ENCODE peak calls at places on chromosomes 13 and 19, in seven cellular contexts. I is NCI-H446; B is activated T-helper 1 cell treated with Interleukin-2 at 50 U/mL for 16 hours; G is uterus; P is NCI-H460; Y is central memory CD8-positive, alpha-beta T cell; E is AG09319. O is an unnamed sample.
A peak's percentile ranks its signal among the peaks of the same experiment; 100 is the strongest.

GRCh38 chr13:99740261-99740979 is 231.1 kb downstream of the ZIC5 start:
- DNase-seq in I (no peak), B (no peak), G (no peak), P (no peak), Y (no peak), E (no peak), O (peak; percentile 57)

GRCh38 chr19:16066611-16067104 is 9.6 kb upstream of the TPM4 start:
- DNase-seq in I (no peak), B (peak; percentile 23), G (no peak), P (peak; percentile 75), Y (no peak), E (no peak), O (peak; percentile 58)

GRCh38 chr13:94481966-94482365 is 2.5 kb upstream of the DCT start:
- DNase-seq in I (no peak), B (no peak), G (no peak), P (no peak), Y (no peak), E (no peak), O (no peak)

GRCh38 chr19:38093154-38093553 is 130.9 kb downstream of the DPF1 start:
- DNase-seq in I (no peak), B (no peak), G (no peak), P (no peak), Y (no peak), E (no peak), O (no peak)

GRCh38 chr13:89457977-89458376 is 1786.8 kb downstream of the SLITRK5 start:
- DNase-seq in I (no peak), B (no peak), G (no peak), P (no peak), Y (no peak), E (no peak), O (peak; percentile 4)

GRCh38 chr13:21673592-21674270 is 2.9 kb downstream of the FGF9 start:
- DNase-seq in I (no peak), B (no peak), G (no peak), P (no peak), Y (no peak), E (no peak), O (peak; percentile 28)

GRCh38 chr13:35818577-35819165 is 312.5 kb downstream of the DCLK1 start:
- DNase-seq in I (peak; percentile 62), B (no peak), G (no peak), P (peak; percentile 29), Y (no peak), E (peak; percentile 37), O (peak; percentile 21)

GRCh38 chr19:13873776-13874515 is 3.0 kb upstream of the NANOS3 start:
- DNase-seq in I (no peak), B (no peak), G (no peak), P (no peak), Y (no peak), E (no peak), O (no peak)

GRCh38 chr13:96707146-96707545 is 287.1 kb downstream of the OXGR1 start:
- DNase-seq in I (no peak), B (no peak), G (no peak), P (no peak), Y (no peak), E (no peak), O (no peak)

GRCh38 chr13:98285317-98285716 is 108.2 kb upstream of the RNF113B start:
- DNase-seq in I (no peak), B (no peak), G (no peak), P (no peak), Y (no peak), E (no peak), O (no peak)

GRCh38 chr13:32378012-32378411 is 49.9 kb downstream of the N4BP2L1 start:
- DNase-seq in I (no peak), B (no peak), G (no peak), P (no peak), Y (no peak), E (no peak), O (no peak)

GRCh38 chr13:113647351-113648217 is 10.4 kb downstream of the ATP4B start:
- DNase-seq in I (no peak), B (no peak), G (peak; percentile 69), P (peak; percentile 16), Y (no peak), E (no peak), O (peak; percentile 82)

GRCh38 chr13:99971576-99972189 is at the start of gene ZIC5:
- DNase-seq in I (no peak), B (no peak), G (no peak), P (no peak), Y (no peak), E (no peak), O (no peak)

GRCh38 chr13:24251525-24251924 is 57.9 kb upstream of the C1QTNF9 start:
- DNase-seq in I (no peak), B (peak; percentile 77), G (no peak), P (no peak), Y (peak; percentile 85), E (no peak), O (no peak)

GRCh38 chr13:112875627-112876026 is 93.4 kb upstream of the MCF2L start:
- DNase-seq in I (no peak), B (no peak), G (no peak), P (no peak), Y (no peak), E (no peak), O (no peak)

GRCh38 chr13:79724348-79725103 is 243.6 kb downstream of the NDFIP2 start:
- DNase-seq in I (no peak), B (no peak), G (no peak), P (no peak), Y (no peak), E (no peak), O (no peak)

GRCh38 chr13:113758651-113759524 is at the start of gene TMEM255B:
- DNase-seq in I (no peak), B (peak; percentile 60), G (peak; percentile 88), P (peak; percentile 51), Y (peak; percentile 28), E (no peak), O (peak; percentile 92)

GRCh38 chr19:41792513-41793413 is 3.6 kb upstream of the CEACAM3 start:
- DNase-seq in I (no peak), B (peak; percentile 30), G (no peak), P (peak; percentile 4), Y (no peak), E (peak; percentile 8), O (no peak)

GRCh38 chr13:46582190-46582589 is 29.2 kb downstream of the LRCH1 start:
- DNase-seq in I (no peak), B (no peak), G (no peak), P (no peak), Y (no peak), E (no peak), O (no peak)

GRCh38 chr13:112818040-112818697 is 128.3 kb downstream of the ATP11A start:
- DNase-seq in I (no peak), B (no peak), G (no peak), P (no peak), Y (no peak), E (no peak), O (no peak)

GRCh38 chr19:2464389-2464788 is 7.6 kb upstream of the LMNB2 start:
- DNase-seq in I (no peak), B (no peak), G (no peak), P (no peak), Y (no peak), E (no peak), O (no peak)

GRCh38 chr19:7211191-7211988 is 82.8 kb downstream of the INSR start:
- DNase-seq in I (no peak), B (no peak), G (peak; percentile 48), P (no peak), Y (no peak), E (no peak), O (no peak)

GRCh38 chr13:33642374-33643065 is 175.4 kb upstream of the RFC3 start:
- DNase-seq in I (no peak), B (no peak), G (peak; percentile 83), P (no peak), Y (no peak), E (peak; percentile 74), O (peak; percentile 7)

GRCh38 chr13:43522788-43523187 is 264.0 kb downstream of the ENOX1 start:
- DNase-seq in I (no peak), B (no peak), G (no peak), P (no peak), Y (no peak), E (peak; percentile 23), O (no peak)

GRCh38 chr13:90696254-90696653 is 651.2 kb upstream of the MIR17HG start:
- DNase-seq in I (no peak), B (no peak), G (no peak), P (no peak), Y (no peak), E (no peak), O (peak; percentile 54)

GRCh38 chr19:28137772-28138171 is 1075.2 kb downstream of the UQCRFS1 start:
- DNase-seq in I (no peak), B (no peak), G (no peak), P (no peak), Y (no peak), E (no peak), O (no peak)

GRCh38 chr13:37608750-37609339 is 10.3 kb upstream of the POSTN start:
- DNase-seq in I (no peak), B (no peak), G (no peak), P (no peak), Y (no peak), E (no peak), O (no peak)

GRCh38 chr13:24032674-24033073 is 127.8 kb upstream of the SPATA13 start:
- DNase-seq in I (no peak), B (no peak), G (no peak), P (no peak), Y (no peak), E (no peak), O (no peak)

GRCh38 chr19:39325778-39326680 is 5.4 kb upstream of the LRFN1 start:
- DNase-seq in I (no peak), B (no peak), G (no peak), P (no peak), Y (no peak), E (no peak), O (peak; percentile 26)

GRCh38 chr13:79710376-79710775 is 229.4 kb downstream of the NDFIP2 start:
- DNase-seq in I (no peak), B (no peak), G (no peak), P (no peak), Y (no peak), E (peak; percentile 68), O (no peak)

GRCh38 chr13:45194081-45194939 is 6.5 kb downstream of the KCTD4 start:
- DNase-seq in I (no peak), B (no peak), G (no peak), P (no peak), Y (no peak), E (peak; percentile 31), O (no peak)

GRCh38 chr19:29714371-29714952 is 599 bp downstream of the C19orf12 start:
- DNase-seq in I (no peak), B (peak; percentile 49), G (no peak), P (no peak), Y (no peak), E (no peak), O (no peak)

GRCh38 chr13:24306632-24307031 is 2.7 kb upstream of the C1QTNF9 start:
- DNase-seq in I (no peak), B (no peak), G (no peak), P (no peak), Y (no peak), E (peak; percentile 18), O (peak; percentile 6)